ENCODE peak calls at places on chromosomes 11 and 22, in five cellular contexts. One of them, this sample, is unnamed.

GRCh38 chr11:71994786-71995185 is 3.9 kb upstream of the IL18BP start:
- DNase-seq in H1: no peak
- DNase-seq in HepG2: no peak
- DNase-seq in SK-N-SH: no peak
- DNase-seq in GM12878: no peak
- DNase-seq in this sample: peak; percentile 45

GRCh38 chr11:2885676-2886081 is at the start of gene CDKN1C:
- DNase-seq in H1: peak; percentile 87
- DNase-seq in HepG2: no peak
- DNase-seq in SK-N-SH: peak; percentile 98
- DNase-seq in GM12878: no peak
- DNase-seq in this sample: peak; percentile 93

GRCh38 chr22:38298312-38299000 is 18.8 kb downstream of the CSNK1E start:
- DNase-seq in H1: no peak
- DNase-seq in HepG2: no peak
- DNase-seq in SK-N-SH: peak; percentile 52
- DNase-seq in GM12878: no peak
- DNase-seq in this sample: peak; percentile 38

GRCh38 chr11:69446108-69446507 is 35.4 kb upstream of the LINC01488 start:
- DNase-seq in H1: no peak
- DNase-seq in HepG2: no peak
- DNase-seq in SK-N-SH: no peak
- DNase-seq in GM12878: no peak
- DNase-seq in this sample: no peak

GRCh38 chr11:116946414-116946813 is 109.0 kb upstream of the APOA1 start:
- DNase-seq in H1: no peak
- DNase-seq in HepG2: no peak
- DNase-seq in SK-N-SH: no peak
- DNase-seq in GM12878: no peak
- DNase-seq in this sample: no peak

GRCh38 chr11:23236846-23237550 is 376.7 kb upstream of the CCDC179 start:
- DNase-seq in H1: no peak
- DNase-seq in HepG2: no peak
- DNase-seq in SK-N-SH: no peak
- DNase-seq in GM12878: no peak
- DNase-seq in this sample: no peak

GRCh38 chr11:2328656-2329354 is 27.0 kb downstream of the TSPAN32 start:
- DNase-seq in H1: no peak
- DNase-seq in HepG2: no peak
- DNase-seq in SK-N-SH: no peak
- DNase-seq in GM12878: no peak
- DNase-seq in this sample: no peak

GRCh38 chr22:21948824-21949568 is 3.7 kb downstream of the PPM1F start:
- DNase-seq in H1: no peak
- DNase-seq in HepG2: no peak
- DNase-seq in SK-N-SH: no peak
- DNase-seq in GM12878: no peak
- DNase-seq in this sample: no peak

GRCh38 chr11:108037211-108037610 is 28.5 kb downstream of the CUL5 start:
- DNase-seq in H1: no peak
- DNase-seq in HepG2: no peak
- DNase-seq in SK-N-SH: no peak
- DNase-seq in GM12878: no peak
- DNase-seq in this sample: no peak

GRCh38 chr22:36252754-36253522 is at the start of gene APOL1:
- DNase-seq in H1: no peak
- DNase-seq in HepG2: peak; percentile 63
- DNase-seq in SK-N-SH: no peak
- DNase-seq in GM12878: peak; percentile 62
- DNase-seq in this sample: peak; percentile 57

GRCh38 chr11:64448599-64449380 is 89.8 kb downstream of the RPS6KA4 start:
- DNase-seq in H1: peak; percentile 94
- DNase-seq in HepG2: peak; percentile 53
- DNase-seq in SK-N-SH: peak; percentile 94
- DNase-seq in GM12878: no peak
- DNase-seq in this sample: peak; percentile 87

GRCh38 chr11:102640946-102641345 is 15.8 kb upstream of the MMP20 start:
- DNase-seq in H1: no peak
- DNase-seq in HepG2: peak; percentile 73
- DNase-seq in SK-N-SH: no peak
- DNase-seq in GM12878: no peak
- DNase-seq in this sample: no peak

GRCh38 chr11:96021901-96022650 is 98.2 kb upstream of the MTMR2 start:
- DNase-seq in H1: no peak
- DNase-seq in HepG2: no peak
- DNase-seq in SK-N-SH: no peak
- DNase-seq in GM12878: no peak
- DNase-seq in this sample: no peak
- TF ChIP-seq TAF1 in H1: no peak
- TF ChIP-seq TAF1 in HepG2: no peak
- TF ChIP-seq TAF1 in SK-N-SH: no peak
- TF ChIP-seq TAF1 in GM12878: no peak
- TF ChIP-seq TAF1 in this sample: no peak

GRCh38 chr11:95142431-95142830 is 52.8 kb downstream of the ENDOD1 start:
- DNase-seq in H1: no peak
- DNase-seq in HepG2: no peak
- DNase-seq in SK-N-SH: no peak
- DNase-seq in GM12878: no peak
- DNase-seq in this sample: no peak
- TF ChIP-seq JUND in H1: no peak
- TF ChIP-seq JUND in HepG2: no peak
- TF ChIP-seq JUND in SK-N-SH: no peak
- TF ChIP-seq JUND in GM12878: no peak
- TF ChIP-seq JUND in this sample: no peak

DNA sequence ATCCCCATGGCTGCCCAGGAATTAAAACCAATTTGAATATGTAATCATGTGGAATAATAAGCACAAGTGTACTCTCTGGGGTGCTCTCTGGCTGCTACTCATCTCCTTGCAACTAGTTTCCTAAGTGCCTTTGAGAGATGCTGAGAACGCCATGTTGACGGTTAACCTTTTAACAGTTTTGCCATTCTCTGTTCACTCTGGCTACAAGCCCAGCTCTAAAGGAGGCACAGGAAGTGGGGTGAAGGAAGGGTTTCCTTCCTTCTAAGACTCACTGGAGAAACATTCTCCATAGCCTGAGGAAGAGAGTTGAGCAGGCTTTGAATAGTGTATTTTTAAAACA is 122.0 kb upstream of the ZC3H12C start:
- DNase-seq in H1: no peak
- DNase-seq in HepG2: no peak
- DNase-seq in SK-N-SH: no peak
- DNase-seq in GM12878: no peak
- DNase-seq in this sample: no peak
- H2AFZ ChIP-seq in H1: peak overlapping the region; percentile 36
- H2AFZ ChIP-seq in HepG2: no peak overlapping the region
- H2AFZ ChIP-seq in SK-N-SH: peak overlapping the region; percentile 80
- H2AFZ ChIP-seq in GM12878: peak overlapping the region; percentile 0
- H2AFZ ChIP-seq in this sample: peak overlapping the region; percentile 15

GRCh38 chr22:29314537-29315285 is 786 bp downstream of the RASL10A start:
- DNase-seq in H1: peak; percentile 65
- DNase-seq in HepG2: no peak
- DNase-seq in SK-N-SH: peak; percentile 63
- DNase-seq in GM12878: no peak
- DNase-seq in this sample: no peak

GRCh38 chr22:29314074-29314473 is 1.4 kb downstream of the RASL10A start:
- DNase-seq in H1: no peak
- DNase-seq in HepG2: no peak
- DNase-seq in SK-N-SH: no peak
- DNase-seq in GM12878: no peak
- DNase-seq in this sample: no peak

GRCh38 chr22:29311468-29312217 is 3.9 kb downstream of the RASL10A start:
- DNase-seq in H1: peak; percentile 46
- DNase-seq in HepG2: no peak
- DNase-seq in SK-N-SH: peak; percentile 37
- DNase-seq in GM12878: no peak
- DNase-seq in this sample: no peak

GRCh38 chr22:29312218-29313125 is 3.0 kb downstream of the RASL10A start:
- DNase-seq in H1: peak; percentile 46
- DNase-seq in HepG2: no peak
- DNase-seq in SK-N-SH: peak; percentile 29
- DNase-seq in GM12878: no peak
- DNase-seq in this sample: no peak

GRCh38 chr22:29313126-29314071 is 2.1 kb downstream of the RASL10A start:
- DNase-seq in H1: peak; percentile 88
- DNase-seq in HepG2: no peak
- DNase-seq in SK-N-SH: peak; percentile 86
- DNase-seq in GM12878: no peak
- DNase-seq in this sample: no peak
- TF ChIP-seq TAF1 in H1: peak; percentile 38
- TF ChIP-seq TAF1 in HepG2: no peak
- TF ChIP-seq TAF1 in SK-N-SH: no peak
- TF ChIP-seq TAF1 in GM12878: no peak
- TF ChIP-seq TAF1 in this sample: no peak